ENCODE peak calls at places on chromosomes 12 and 14, in four cellular contexts. H is ovary; I is CD4-positive, CD25-positive, alpha-beta regulatory T cell; J is IMR-90. T is an unnamed sample.

GRCh38 chr12:32533971-32534590 is 134.7 kb downstream of the FGD4 start:
- DNase-seq in H (peak), I (no peak), J (peak), T (peak)

GRCh38 chr14:46058964-46059580 is 592.5 kb downstream of the RPL10L start:
- DNase-seq in H (no peak), I (no peak), J (no peak), T (no peak)

GRCh38 chr12:34388636-34389377 is 366.5 kb downstream of the ALG10 start:
- DNase-seq in H (no peak), I (no peak), J (no peak), T (no peak)

GRCh38 chr12:128570191-128571065 is 253.3 kb downstream of the SLC15A4 start:
- DNase-seq in H (no peak), I (peak), J (no peak), T (no peak)

GRCh38 chr12:51773145-51773869 is 75.2 kb downstream of the FIGNL2 start:
- DNase-seq in H (no peak), I (no peak), J (peak), T (no peak)

GRCh38 chr12:42010715-42011114 is 134.0 kb downstream of the GXYLT1 start:
- DNase-seq in H (no peak), I (no peak), J (no peak), T (no peak)

GRCh38 chr12:56021882-56022497 is 1.1 kb downstream of the IKZF4 start:
- DNase-seq in H (no peak), I (no peak), J (no peak), T (no peak)

GRCh38 chr12:121239335-121239678 is 29.4 kb downstream of the P2RX4 start:
- DNase-seq in H (no peak), I (no peak), J (no peak), T (no peak)

GRCh38 chr14:64758711-64759554 is 54.7 kb downstream of the PLEKHG3 start:
- DNase-seq in H (peak), I (no peak), J (peak), T (no peak)

GRCh38 chr12:6912164-6912956 is 2.0 kb upstream of the ENO2 start:
- DNase-seq in H (peak), I (no peak), J (no peak), T (no peak)

GRCh38 chr14:56491299-56492285 is 88.0 kb upstream of the TMEM260 start:
- DNase-seq in H (no peak), I (peak), J (peak), T (no peak)

GRCh38 chr12:50110762-50111416 is 1.1 kb upstream of the COX14 start:
- DNase-seq in H (peak), I (no peak), J (peak), T (peak)

GRCh38 chr12:124410354-124411175 is 115.7 kb downstream of the RFLNA start:
- DNase-seq in H (no peak), I (no peak), J (peak), T (no peak)
- H3K27ac ChIP-seq in H (peak), I (no peak), J (peak), T (peak)

DNA sequence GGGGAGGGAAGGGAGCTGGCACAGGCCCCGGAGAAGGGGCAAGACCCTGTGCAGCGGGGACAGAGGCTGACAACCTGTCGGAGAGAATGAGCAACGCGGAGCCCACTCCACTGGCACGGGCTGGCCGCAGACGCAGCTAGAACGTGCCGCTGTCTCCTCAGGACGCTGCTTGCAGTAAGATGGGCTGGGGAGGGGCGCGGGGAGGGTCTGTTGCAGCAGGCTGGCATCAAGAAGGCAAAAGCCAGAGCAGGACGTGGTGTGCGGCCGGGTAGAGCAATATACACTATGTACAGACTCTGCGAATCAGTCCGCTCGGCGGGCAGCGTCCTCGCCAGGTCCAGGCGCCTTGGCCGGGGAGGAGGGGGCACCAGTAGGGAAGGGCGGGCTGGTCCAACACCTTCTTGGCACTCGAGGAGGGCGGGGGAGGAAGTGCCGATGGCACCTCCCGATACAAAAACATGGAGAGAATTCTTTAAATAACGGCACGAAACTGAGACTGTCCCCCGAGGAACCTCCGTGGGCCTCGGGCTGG is 19.8 kb downstream of the RAB35 start:
- DNase-seq in H (no peak), I (no peak), J (no peak), T (no peak)
- H3K27ac ChIP-seq in H (no peak), I (no peak), J (no peak), T (no peak)

GRCh38 chr12:3152892-3153291 is 75.7 kb downstream of the TSPAN9 start:
- DNase-seq in H (no peak), I (peak), J (no peak), T (no peak)

GRCh38 chr12:3150308-3150670 is 73.1 kb downstream of the TSPAN9 start:
- DNase-seq in H (no peak), I (no peak), J (no peak), T (no peak)

GRCh38 chr12:3150820-3151590 is 73.8 kb downstream of the TSPAN9 start:
- DNase-seq in H (no peak), I (no peak), J (peak), T (no peak)

GRCh38 chr12:3154006-3154405 is 76.8 kb downstream of the TSPAN9 start:
- DNase-seq in H (no peak), I (no peak), J (no peak), T (no peak)

GRCh38 chr12:3152013-3152412 is 74.8 kb downstream of the TSPAN9 start:
- DNase-seq in H (no peak), I (no peak), J (no peak), T (no peak)
- H3K27ac ChIP-seq in H (no peak), I (no peak), J (no peak), T (peak)

GRCh38 chr12:47311011-47311410 is 231.3 kb upstream of the AMIGO2 start:
- DNase-seq in H (no peak), I (no peak), J (no peak), T (no peak)
- H3K27ac ChIP-seq in H (no peak), I (no peak), J (no peak), T (no peak)

DNA sequence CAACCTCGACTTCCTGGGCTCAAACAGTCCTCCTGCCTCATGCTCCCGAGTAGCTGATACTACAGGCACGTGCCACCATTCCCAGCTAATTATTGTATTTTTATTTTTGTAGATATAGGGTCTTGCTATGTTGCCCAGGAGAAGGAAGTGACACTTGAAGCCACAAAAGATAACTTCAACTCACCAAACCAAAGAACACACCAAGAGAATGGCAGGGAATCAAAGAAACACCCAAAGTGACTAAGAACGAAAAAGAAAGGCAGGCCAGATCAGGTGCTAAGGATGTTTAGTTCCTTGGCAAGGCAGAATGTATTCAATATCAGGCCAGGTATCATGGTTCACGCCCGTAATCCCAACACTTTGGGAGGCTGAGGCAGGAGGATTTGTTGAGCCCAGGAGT is 10.1 kb upstream of the TPCN1 start:
- DNase-seq in H (no peak), I (peak), J (no peak), T (no peak)
- H3K27ac ChIP-seq in H (no peak), I (no peak), J (no peak), T (no peak)

GRCh38 chr12:31492599-31493196 is 98.2 kb downstream of the DENND5B start:
- DNase-seq in H (no peak), I (no peak), J (no peak), T (no peak)

GRCh38 chr12:31494455-31494854 is 96.5 kb downstream of the DENND5B start:
- DNase-seq in H (no peak), I (peak), J (no peak), T (no peak)

GRCh38 chr12:31488737-31489338 is 102.1 kb downstream of the DENND5B start:
- DNase-seq in H (no peak), I (no peak), J (no peak), T (no peak)

GRCh38 chr12:31491395-31491794 is 99.5 kb downstream of the DENND5B start:
- DNase-seq in H (no peak), I (no peak), J (no peak), T (no peak)

DNA sequence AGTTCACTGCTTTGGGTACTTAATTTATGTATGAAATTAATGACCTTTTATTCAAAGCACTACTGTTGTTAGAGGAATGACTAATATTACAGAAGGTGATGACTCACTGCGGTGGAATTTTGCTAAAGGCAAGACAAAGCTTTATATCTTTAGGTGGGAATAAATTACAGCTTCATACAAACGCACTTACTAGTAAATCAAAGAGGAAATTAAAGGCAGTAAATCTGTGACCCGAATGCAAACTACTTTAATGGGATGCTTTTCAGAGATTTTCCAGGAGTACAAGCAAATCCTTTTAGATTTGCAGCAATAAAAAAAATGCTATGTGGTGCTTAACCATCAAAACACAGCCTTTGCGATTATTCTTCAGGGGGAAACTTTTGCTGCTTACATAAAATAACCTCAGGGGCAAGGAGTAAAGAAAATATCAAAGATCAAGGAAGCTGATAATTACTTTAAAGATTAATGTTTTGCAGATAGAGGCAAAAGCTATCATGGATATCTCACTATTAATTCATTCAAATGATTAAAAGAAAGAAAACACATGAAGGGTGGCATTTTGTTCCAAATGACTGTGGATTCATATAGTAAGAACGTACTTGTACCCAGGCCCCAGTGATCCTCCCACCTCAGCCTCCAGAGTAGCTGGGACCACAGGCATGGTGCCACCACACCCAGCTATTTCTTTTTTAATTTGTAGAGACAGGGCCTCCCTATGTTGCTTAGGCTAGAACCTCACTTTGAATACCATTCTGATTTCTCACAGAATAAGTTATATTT is 98.9 kb downstream of the DENND5B start:
- DNase-seq in H (no peak), I (no peak), J (peak), T (no peak)
- H3K27ac ChIP-seq in H (no peak), I (no peak), J (no peak), T (no peak)

DNA sequence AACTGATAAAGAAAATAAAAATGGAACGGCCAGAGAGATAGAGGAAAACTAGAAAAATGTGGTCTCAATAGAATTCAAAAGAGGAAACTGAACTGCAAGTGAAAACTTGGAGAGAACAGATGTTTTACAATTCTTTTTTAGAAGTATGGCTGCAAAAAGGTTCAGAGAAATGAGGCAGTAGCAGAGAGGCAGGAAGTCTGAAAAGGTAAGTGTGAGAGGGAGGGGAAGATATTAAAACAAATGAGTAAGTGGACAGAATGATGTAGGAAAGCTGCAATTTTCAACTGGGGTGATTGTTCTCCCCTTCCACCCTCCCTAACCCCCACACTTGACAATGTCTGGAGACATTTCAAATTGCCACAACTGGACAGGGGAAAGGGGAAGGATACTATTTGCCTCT is 12.9 kb downstream of the BTBD7 start:
- DNase-seq in H (no peak), I (peak), J (no peak), T (no peak)
- H3K27ac ChIP-seq in H (no peak), I (no peak), J (no peak), T (no peak)